ENCODE peak calls at places on chromosomes 7 and 10, in four cellular contexts. One of them, this sample, is unnamed.
A peak's percentile ranks its signal among the peaks of the same experiment; 100 is the strongest.

GRCh38 chr10:22022257-22023051 is 18.9 kb upstream of the DNAJC1 start:
- DNase-seq in cardiac muscle cell: peak; percentile 86
- DNase-seq in pancreas: no peak
- DNase-seq in tibial artery: no peak
- DNase-seq in this sample: no peak

GRCh38 chr7:80060218-80060806 is 74.3 kb upstream of the GNAI1 start:
- DNase-seq in cardiac muscle cell: peak; percentile 49
- DNase-seq in pancreas: no peak
- DNase-seq in tibial artery: no peak
- DNase-seq in this sample: peak; percentile 45

GRCh38 chr7:116788542-116789197 is 73.7 kb upstream of the CAPZA2 start:
- DNase-seq in cardiac muscle cell: no peak
- DNase-seq in pancreas: no peak
- DNase-seq in tibial artery: no peak
- DNase-seq in this sample: no peak

GRCh38 chr10:114819313-114819712 is 2.3 kb upstream of the FHIP2A start:
- DNase-seq in cardiac muscle cell: no peak
- DNase-seq in pancreas: no peak
- DNase-seq in tibial artery: no peak
- DNase-seq in this sample: no peak

GRCh38 chr10:101563497-101564040 is 24.5 kb downstream of the POLL start:
- DNase-seq in cardiac muscle cell: no peak
- DNase-seq in pancreas: no peak
- DNase-seq in tibial artery: peak; percentile 33
- DNase-seq in this sample: no peak

GRCh38 chr10:113045155-113046055 is 95.4 kb downstream of the TCF7L2 start:
- DNase-seq in cardiac muscle cell: no peak
- DNase-seq in pancreas: no peak
- DNase-seq in tibial artery: no peak
- DNase-seq in this sample: peak; percentile 93

GRCh38 chr7:137734221-137734620 is 112.6 kb downstream of the DGKI start:
- DNase-seq in cardiac muscle cell: no peak
- DNase-seq in pancreas: no peak
- DNase-seq in tibial artery: no peak
- DNase-seq in this sample: no peak

GRCh38 chr10:49609283-49610014 is 661 bp upstream of the SLC18A3 start:
- DNase-seq in cardiac muscle cell: peak; percentile 29
- DNase-seq in pancreas: no peak
- DNase-seq in tibial artery: peak; percentile 46
- DNase-seq in this sample: no peak

GRCh38 chr7:47326220-47326619 is 255.7 kb downstream of the TNS3 start:
- DNase-seq in cardiac muscle cell: no peak
- DNase-seq in pancreas: no peak
- DNase-seq in tibial artery: no peak
- DNase-seq in this sample: peak; percentile 90

GRCh38 chr10:86758231-86759072 is 2.0 kb downstream of the BMPR1A start:
- DNase-seq in cardiac muscle cell: no peak
- DNase-seq in pancreas: no peak
- DNase-seq in tibial artery: no peak
- DNase-seq in this sample: no peak

GRCh38 chr7:98613601-98614425 is 3.3 kb upstream of the NPTX2 start:
- DNase-seq in cardiac muscle cell: peak; percentile 76
- DNase-seq in pancreas: no peak
- DNase-seq in tibial artery: no peak
- DNase-seq in this sample: peak; percentile 34

GRCh38 chr10:125102216-125102615 is 58.1 kb downstream of the CTBP2 start:
- DNase-seq in cardiac muscle cell: no peak
- DNase-seq in pancreas: no peak
- DNase-seq in tibial artery: peak; percentile 34
- DNase-seq in this sample: peak; percentile 59

GRCh38 chr10:77763453-77764430 is 126.1 kb upstream of the KCNMA1 start:
- DNase-seq in cardiac muscle cell: peak; percentile 17
- DNase-seq in pancreas: no peak
- DNase-seq in tibial artery: no peak
- DNase-seq in this sample: no peak

GRCh38 chr7:101173752-101174244 is 6.3 kb downstream of the NAT16 start:
- DNase-seq in cardiac muscle cell: no peak
- DNase-seq in pancreas: no peak
- DNase-seq in tibial artery: no peak
- DNase-seq in this sample: no peak

GRCh38 chr10:71205468-71205867 is 6.9 kb upstream of the UNC5B start:
- DNase-seq in cardiac muscle cell: no peak
- DNase-seq in pancreas: no peak
- DNase-seq in tibial artery: no peak
- DNase-seq in this sample: peak; percentile 63

GRCh38 chr10:102632394-102633062 is 11.8 kb upstream of the TRIM8 start:
- DNase-seq in cardiac muscle cell: peak; percentile 48
- DNase-seq in pancreas: no peak
- DNase-seq in tibial artery: no peak
- DNase-seq in this sample: no peak

GRCh38 chr7:2468227-2468626 is 8.0 kb downstream of the GRIFIN start:
- DNase-seq in cardiac muscle cell: no peak
- DNase-seq in pancreas: no peak
- DNase-seq in tibial artery: no peak
- DNase-seq in this sample: no peak

GRCh38 chr10:37972396-37972795 is 4.1 kb downstream of the ZNF25 start:
- DNase-seq in cardiac muscle cell: no peak
- DNase-seq in pancreas: no peak
- DNase-seq in tibial artery: no peak
- DNase-seq in this sample: no peak

GRCh38 chr10:90289037-90289436 is 568.8 kb downstream of the HTR7 start:
- DNase-seq in cardiac muscle cell: no peak
- DNase-seq in pancreas: no peak
- DNase-seq in tibial artery: no peak
- DNase-seq in this sample: peak; percentile 51

GRCh38 chr10:114026189-114027040 is 17.3 kb upstream of the ADRB1 start:
- DNase-seq in cardiac muscle cell: no peak
- DNase-seq in pancreas: no peak
- DNase-seq in tibial artery: no peak
- DNase-seq in this sample: peak; percentile 79

GRCh38 chr7:117859246-117859812 is 13.9 kb downstream of the CTTNBP2 start:
- DNase-seq in cardiac muscle cell: peak; percentile 25
- DNase-seq in pancreas: no peak
- DNase-seq in tibial artery: no peak
- DNase-seq in this sample: no peak

GRCh38 chr7:157493017-157493416 is 156.2 kb downstream of the DNAJB6 start:
- DNase-seq in cardiac muscle cell: peak; percentile 10
- DNase-seq in pancreas: no peak
- DNase-seq in tibial artery: no peak
- DNase-seq in this sample: no peak

GRCh38 chr10:128522551-128523289 is 396.5 kb upstream of the MKI67 start:
- DNase-seq in cardiac muscle cell: no peak
- DNase-seq in pancreas: no peak
- DNase-seq in tibial artery: no peak
- DNase-seq in this sample: no peak

GRCh38 chr7:12518920-12519681 is 51.4 kb upstream of the SCIN start:
- DNase-seq in cardiac muscle cell: peak; percentile 25
- DNase-seq in pancreas: no peak
- DNase-seq in tibial artery: no peak
- DNase-seq in this sample: no peak

GRCh38 chr10:100357073-100357858 is 10.2 kb downstream of the SCD start:
- DNase-seq in cardiac muscle cell: no peak
- DNase-seq in pancreas: no peak
- DNase-seq in tibial artery: no peak
- DNase-seq in this sample: no peak

GRCh38 chr10:117617664-117618063 is 75.1 kb downstream of the EMX2 start:
- DNase-seq in cardiac muscle cell: no peak
- DNase-seq in pancreas: no peak
- DNase-seq in tibial artery: no peak
- DNase-seq in this sample: no peak

GRCh38 chr7:143321734-143322133 is 5.8 kb downstream of the CLCN1 start:
- DNase-seq in cardiac muscle cell: no peak
- DNase-seq in pancreas: no peak
- DNase-seq in tibial artery: no peak
- DNase-seq in this sample: no peak

GRCh38 chr7:152968003-152968402 is 208.5 kb downstream of the ACTR3B start:
- DNase-seq in cardiac muscle cell: peak; percentile 9
- DNase-seq in pancreas: no peak
- DNase-seq in tibial artery: no peak
- DNase-seq in this sample: no peak

GRCh38 chr7:2521952-2522591 is 2.5 kb downstream of the LFNG start:
- DNase-seq in cardiac muscle cell: no peak
- DNase-seq in pancreas: peak; percentile 43
- DNase-seq in tibial artery: no peak
- DNase-seq in this sample: no peak

GRCh38 chr10:30178565-30178964 is 119.2 kb upstream of the JCAD start:
- DNase-seq in cardiac muscle cell: no peak
- DNase-seq in pancreas: no peak
- DNase-seq in tibial artery: no peak
- DNase-seq in this sample: peak; percentile 63

GRCh38 chr10:46236941-46237681 is 49.7 kb upstream of the ANTXRL start:
- DNase-seq in cardiac muscle cell: no peak
- DNase-seq in pancreas: no peak
- DNase-seq in tibial artery: no peak
- DNase-seq in this sample: no peak

GRCh38 chr10:108141064-108141463 is 976.6 kb upstream of the SORCS1 start:
- DNase-seq in cardiac muscle cell: no peak
- DNase-seq in pancreas: no peak
- DNase-seq in tibial artery: no peak
- DNase-seq in this sample: no peak

GRCh38 chr10:110141185-110141584 is 66.2 kb upstream of the MXI1 start:
- DNase-seq in cardiac muscle cell: no peak
- DNase-seq in pancreas: no peak
- DNase-seq in tibial artery: no peak
- DNase-seq in this sample: no peak

GRCh38 chr7:91420606-91421390 is 156.6 kb downstream of the FZD1 start:
- DNase-seq in cardiac muscle cell: no peak
- DNase-seq in pancreas: no peak
- DNase-seq in tibial artery: no peak
- DNase-seq in this sample: no peak

GRCh38 chr7:77537595-77538185 is 595 bp downstream of the PTPN12 start:
- DNase-seq in cardiac muscle cell: peak; percentile 66
- DNase-seq in pancreas: peak; percentile 37
- DNase-seq in tibial artery: no peak
- DNase-seq in this sample: peak; percentile 12

GRCh38 chr10:6204063-6204340 is 1.3 kb downstream of the PFKFB3 start:
- DNase-seq in cardiac muscle cell: peak; percentile 60
- DNase-seq in pancreas: peak; percentile 39
- DNase-seq in tibial artery: peak; percentile 79
- DNase-seq in this sample: no peak

GRCh38 chr7:74334026-74334425 is 44.8 kb downstream of the CLIP2 start:
- DNase-seq in cardiac muscle cell: no peak
- DNase-seq in pancreas: no peak
- DNase-seq in tibial artery: no peak
- DNase-seq in this sample: peak; percentile 62